ENCODE peak calls at places on chromosomes 6 and 20, in six cellular contexts. One of them, this sample, is unnamed.

GRCh38 chr6:91667596-91667995 is 1080.7 kb upstream of the MAP3K7 start:
- DNase-seq in AG10803: no peak
- DNase-seq in H9: no peak
- DNase-seq in activated CD8-positive, alpha-beta memory T cell treated with anti-CD3 and anti-CD28 coated beads for 48 hours: no peak
- DNase-seq in hepatic stellate cell: no peak
- DNase-seq in progenitor cell of endocrine pancreas: no peak
- DNase-seq in this sample: no peak

GRCh38 chr6:31407699-31408098 is 4.3 kb downstream of the MICA start:
- DNase-seq in AG10803: peak
- DNase-seq in H9: no peak
- DNase-seq in activated CD8-positive, alpha-beta memory T cell treated with anti-CD3 and anti-CD28 coated beads for 48 hours: no peak
- DNase-seq in hepatic stellate cell: peak
- DNase-seq in progenitor cell of endocrine pancreas: no peak
- DNase-seq in this sample: no peak

GRCh38 chr20:32731882-32732266 is 11.4 kb downstream of the COMMD7 start:
- DNase-seq in AG10803: no peak
- DNase-seq in H9: no peak
- DNase-seq in activated CD8-positive, alpha-beta memory T cell treated with anti-CD3 and anti-CD28 coated beads for 48 hours: no peak
- DNase-seq in hepatic stellate cell: no peak
- DNase-seq in progenitor cell of endocrine pancreas: no peak
- DNase-seq in this sample: no peak

GRCh38 chr20:11687546-11688292 is 230.0 kb upstream of the BTBD3 start:
- DNase-seq in AG10803: no peak
- DNase-seq in H9: no peak
- DNase-seq in activated CD8-positive, alpha-beta memory T cell treated with anti-CD3 and anti-CD28 coated beads for 48 hours: no peak
- DNase-seq in hepatic stellate cell: no peak
- DNase-seq in progenitor cell of endocrine pancreas: no peak
- DNase-seq in this sample: no peak

GRCh38 chr6:89299451-89299850 is 15.6 kb downstream of the GABRR2 start:
- DNase-seq in AG10803: no peak
- DNase-seq in H9: peak
- DNase-seq in activated CD8-positive, alpha-beta memory T cell treated with anti-CD3 and anti-CD28 coated beads for 48 hours: no peak
- DNase-seq in hepatic stellate cell: no peak
- DNase-seq in progenitor cell of endocrine pancreas: no peak
- DNase-seq in this sample: no peak

GRCh38 chr20:22403860-22404608 is 180.3 kb downstream of the FOXA2 start:
- DNase-seq in AG10803: no peak
- DNase-seq in H9: no peak
- DNase-seq in activated CD8-positive, alpha-beta memory T cell treated with anti-CD3 and anti-CD28 coated beads for 48 hours: no peak
- DNase-seq in hepatic stellate cell: no peak
- DNase-seq in progenitor cell of endocrine pancreas: no peak
- DNase-seq in this sample: no peak

GRCh38 chr6:28225056-28225834 is at the start of gene ZSCAN9:
- DNase-seq in AG10803: peak
- DNase-seq in H9: peak
- DNase-seq in activated CD8-positive, alpha-beta memory T cell treated with anti-CD3 and anti-CD28 coated beads for 48 hours: no peak
- DNase-seq in hepatic stellate cell: peak
- DNase-seq in progenitor cell of endocrine pancreas: peak
- DNase-seq in this sample: peak

GRCh38 chr6:157059781-157060180 is 263.5 kb downstream of the TMEM242 start:
- DNase-seq in AG10803: peak
- DNase-seq in H9: no peak
- DNase-seq in activated CD8-positive, alpha-beta memory T cell treated with anti-CD3 and anti-CD28 coated beads for 48 hours: no peak
- DNase-seq in hepatic stellate cell: no peak
- DNase-seq in progenitor cell of endocrine pancreas: no peak
- DNase-seq in this sample: no peak

GRCh38 chr6:169722362-169723199 is 1.7 kb downstream of the PHF10 start:
- DNase-seq in AG10803: peak
- DNase-seq in H9: peak
- DNase-seq in activated CD8-positive, alpha-beta memory T cell treated with anti-CD3 and anti-CD28 coated beads for 48 hours: peak
- DNase-seq in hepatic stellate cell: peak
- DNase-seq in progenitor cell of endocrine pancreas: no peak
- DNase-seq in this sample: no peak

GRCh38 chr6:146194434-146194833 is 165.6 kb downstream of the GRM1 start:
- DNase-seq in AG10803: peak
- DNase-seq in H9: no peak
- DNase-seq in activated CD8-positive, alpha-beta memory T cell treated with anti-CD3 and anti-CD28 coated beads for 48 hours: no peak
- DNase-seq in hepatic stellate cell: no peak
- DNase-seq in progenitor cell of endocrine pancreas: no peak
- DNase-seq in this sample: no peak

GRCh38 chr20:37773260-37773825 is 79.5 kb downstream of the CTNNBL1 start:
- DNase-seq in AG10803: no peak
- DNase-seq in H9: no peak
- DNase-seq in activated CD8-positive, alpha-beta memory T cell treated with anti-CD3 and anti-CD28 coated beads for 48 hours: no peak
- DNase-seq in hepatic stellate cell: no peak
- DNase-seq in progenitor cell of endocrine pancreas: no peak
- DNase-seq in this sample: no peak

GRCh38 chr6:3159805-3160781 is 2.7 kb upstream of the TUBB2A start:
- DNase-seq in AG10803: no peak
- DNase-seq in H9: peak
- DNase-seq in activated CD8-positive, alpha-beta memory T cell treated with anti-CD3 and anti-CD28 coated beads for 48 hours: no peak
- DNase-seq in hepatic stellate cell: no peak
- DNase-seq in progenitor cell of endocrine pancreas: no peak
- DNase-seq in this sample: no peak

GRCh38 chr6:50816115-50816675 is 2.5 kb upstream of the TFAP2B start:
- DNase-seq in AG10803: peak
- DNase-seq in H9: peak
- DNase-seq in activated CD8-positive, alpha-beta memory T cell treated with anti-CD3 and anti-CD28 coated beads for 48 hours: peak
- DNase-seq in hepatic stellate cell: peak
- DNase-seq in progenitor cell of endocrine pancreas: peak
- DNase-seq in this sample: peak

GRCh38 chr6:74654296-74654695 is 551.6 kb downstream of the COL12A1 start:
- DNase-seq in AG10803: no peak
- DNase-seq in H9: no peak
- DNase-seq in activated CD8-positive, alpha-beta memory T cell treated with anti-CD3 and anti-CD28 coated beads for 48 hours: no peak
- DNase-seq in hepatic stellate cell: no peak
- DNase-seq in progenitor cell of endocrine pancreas: no peak
- DNase-seq in this sample: no peak

This sample was measured in NCI-H1694.